ENCODE peak calls at places on chromosomes 12 and 14, in ten cellular contexts. One of them, this sample, is unnamed.
A peak's percentile ranks its signal among the peaks of the same experiment; 100 is the strongest.

GRCh38 chr12:54294152-54294913 is 6.5 kb downstream of the NFE2 start:
- DNase-seq in dorsolateral prefrontal cortex: peak; percentile 56
- DNase-seq in mesothelial cell of epicardium: no peak
- DNase-seq in GM23338: peak; percentile 89
- DNase-seq in upper lobe of right lung: peak; percentile 85
- DNase-seq in A673: no peak
- DNase-seq in cardiac fibroblast: peak; percentile 41
- DNase-seq in GM12865: peak; percentile 60
- DNase-seq in transverse colon: peak; percentile 75
- DNase-seq in fibroblast of mammary gland: peak; percentile 44
- DNase-seq in this sample: peak; percentile 53

GRCh38 chr14:55731881-55732498 is 152.0 kb downstream of the KTN1 start:
- DNase-seq in dorsolateral prefrontal cortex: peak; percentile 43
- DNase-seq in mesothelial cell of epicardium: no peak
- DNase-seq in GM23338: peak; percentile 79
- DNase-seq in upper lobe of right lung: no peak
- DNase-seq in A673: peak; percentile 63
- DNase-seq in cardiac fibroblast: peak; percentile 64
- DNase-seq in GM12865: peak; percentile 49
- DNase-seq in transverse colon: peak; percentile 55
- DNase-seq in fibroblast of mammary gland: peak; percentile 25
- DNase-seq in this sample: no peak

GRCh38 chr14:95961481-95961880 is 77.7 kb upstream of the C14orf132 start:
- DNase-seq in dorsolateral prefrontal cortex: no peak
- DNase-seq in mesothelial cell of epicardium: no peak
- DNase-seq in GM23338: no peak
- DNase-seq in upper lobe of right lung: no peak
- DNase-seq in A673: no peak
- DNase-seq in cardiac fibroblast: no peak
- DNase-seq in GM12865: no peak
- DNase-seq in transverse colon: no peak
- DNase-seq in fibroblast of mammary gland: no peak
- DNase-seq in this sample: no peak

GRCh38 chr14:63470877-63471565 is 72.2 kb downstream of the PPP2R5E start:
- DNase-seq in dorsolateral prefrontal cortex: no peak
- DNase-seq in mesothelial cell of epicardium: no peak
- DNase-seq in GM23338: no peak
- DNase-seq in upper lobe of right lung: no peak
- DNase-seq in A673: peak; percentile 84
- DNase-seq in cardiac fibroblast: peak; percentile 65
- DNase-seq in GM12865: peak; percentile 67
- DNase-seq in transverse colon: no peak
- DNase-seq in fibroblast of mammary gland: peak; percentile 82
- DNase-seq in this sample: no peak

GRCh38 chr12:43856932-43857331 is 21.1 kb downstream of the TMEM117 start:
- DNase-seq in dorsolateral prefrontal cortex: no peak
- DNase-seq in mesothelial cell of epicardium: no peak
- DNase-seq in GM23338: no peak
- DNase-seq in upper lobe of right lung: no peak
- DNase-seq in A673: no peak
- DNase-seq in cardiac fibroblast: no peak
- DNase-seq in GM12865: no peak
- DNase-seq in transverse colon: no peak
- DNase-seq in fibroblast of mammary gland: no peak
- DNase-seq in this sample: no peak

GRCh38 chr14:22300646-22301045 is 288.4 kb downstream of the DAD1 start:
- DNase-seq in dorsolateral prefrontal cortex: no peak
- DNase-seq in mesothelial cell of epicardium: no peak
- DNase-seq in GM23338: no peak
- DNase-seq in upper lobe of right lung: no peak
- DNase-seq in A673: no peak
- DNase-seq in cardiac fibroblast: no peak
- DNase-seq in GM12865: no peak
- DNase-seq in transverse colon: no peak
- DNase-seq in fibroblast of mammary gland: no peak
- DNase-seq in this sample: no peak

GRCh38 chr14:55052259-55052930 is 948 bp downstream of the MAPK1IP1L start:
- DNase-seq in dorsolateral prefrontal cortex: no peak
- DNase-seq in mesothelial cell of epicardium: no peak
- DNase-seq in GM23338: peak; percentile 39
- DNase-seq in upper lobe of right lung: no peak
- DNase-seq in A673: no peak
- DNase-seq in cardiac fibroblast: peak; percentile 57
- DNase-seq in GM12865: no peak
- DNase-seq in transverse colon: no peak
- DNase-seq in fibroblast of mammary gland: peak; percentile 20
- DNase-seq in this sample: no peak

GRCh38 chr12:51773145-51773869 is 75.2 kb downstream of the FIGNL2 start:
- DNase-seq in dorsolateral prefrontal cortex: no peak
- DNase-seq in mesothelial cell of epicardium: no peak
- DNase-seq in GM23338: no peak
- DNase-seq in upper lobe of right lung: no peak
- DNase-seq in A673: peak; percentile 35
- DNase-seq in cardiac fibroblast: peak; percentile 85
- DNase-seq in GM12865: no peak
- DNase-seq in transverse colon: no peak
- DNase-seq in fibroblast of mammary gland: peak; percentile 87
- DNase-seq in this sample: no peak

GRCh38 chr14:69719501-69719951 is 47.4 kb upstream of the SRSF5 start:
- DNase-seq in dorsolateral prefrontal cortex: no peak
- DNase-seq in mesothelial cell of epicardium: no peak
- DNase-seq in GM23338: no peak
- DNase-seq in upper lobe of right lung: peak; percentile 73
- DNase-seq in A673: peak; percentile 71
- DNase-seq in cardiac fibroblast: peak; percentile 98
- DNase-seq in GM12865: no peak
- DNase-seq in transverse colon: peak; percentile 37
- DNase-seq in fibroblast of mammary gland: peak; percentile 91
- DNase-seq in this sample: peak; percentile 50

GRCh38 chr12:503111-503761 is 43.5 kb downstream of the B4GALNT3 start:
- DNase-seq in dorsolateral prefrontal cortex: no peak
- DNase-seq in mesothelial cell of epicardium: no peak
- DNase-seq in GM23338: no peak
- DNase-seq in upper lobe of right lung: peak; percentile 80
- DNase-seq in A673: peak; percentile 18
- DNase-seq in cardiac fibroblast: no peak
- DNase-seq in GM12865: no peak
- DNase-seq in transverse colon: peak; percentile 86
- DNase-seq in fibroblast of mammary gland: no peak
- DNase-seq in this sample: no peak

DNA sequence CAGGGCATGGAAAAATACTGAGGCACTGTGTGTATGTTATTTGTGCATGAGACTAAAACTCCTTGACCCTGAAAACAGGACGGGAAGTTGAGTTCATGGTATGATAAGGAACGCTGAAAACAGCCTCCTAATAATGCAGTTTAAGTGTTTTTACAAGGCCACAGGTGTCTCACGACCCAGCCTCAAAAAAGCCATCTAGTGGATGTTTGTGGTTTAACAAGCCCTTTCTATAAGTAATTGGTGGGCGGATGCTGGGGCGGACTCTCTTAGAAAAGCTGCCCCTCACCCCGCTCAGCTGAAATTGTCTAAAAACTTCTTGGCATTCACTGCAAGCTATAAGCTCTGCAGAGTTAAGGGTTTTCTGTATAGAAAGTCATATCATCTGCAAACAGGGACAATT is 184.5 kb downstream of the NUBPL start:
- DNase-seq in dorsolateral prefrontal cortex: no peak
- DNase-seq in mesothelial cell of epicardium: no peak
- DNase-seq in GM23338: peak; percentile 52
- DNase-seq in upper lobe of right lung: no peak
- DNase-seq in A673: peak; percentile 4
- DNase-seq in cardiac fibroblast: no peak
- DNase-seq in GM12865: no peak
- DNase-seq in transverse colon: no peak
- DNase-seq in fibroblast of mammary gland: no peak
- DNase-seq in this sample: no peak
- TF ChIP-seq CTCF in dorsolateral prefrontal cortex: no peak
- TF ChIP-seq CTCF in mesothelial cell of epicardium: no peak
- TF ChIP-seq CTCF in GM23338: peak; percentile 34
- TF ChIP-seq CTCF in upper lobe of right lung: no peak
- TF ChIP-seq CTCF in A673: peak; percentile 24
- TF ChIP-seq CTCF in cardiac fibroblast: no peak
- TF ChIP-seq CTCF in GM12865: no peak
- TF ChIP-seq CTCF in transverse colon: no peak
- TF ChIP-seq CTCF in fibroblast of mammary gland: peak; percentile 11
- TF ChIP-seq CTCF in this sample: no peak

DNA sequence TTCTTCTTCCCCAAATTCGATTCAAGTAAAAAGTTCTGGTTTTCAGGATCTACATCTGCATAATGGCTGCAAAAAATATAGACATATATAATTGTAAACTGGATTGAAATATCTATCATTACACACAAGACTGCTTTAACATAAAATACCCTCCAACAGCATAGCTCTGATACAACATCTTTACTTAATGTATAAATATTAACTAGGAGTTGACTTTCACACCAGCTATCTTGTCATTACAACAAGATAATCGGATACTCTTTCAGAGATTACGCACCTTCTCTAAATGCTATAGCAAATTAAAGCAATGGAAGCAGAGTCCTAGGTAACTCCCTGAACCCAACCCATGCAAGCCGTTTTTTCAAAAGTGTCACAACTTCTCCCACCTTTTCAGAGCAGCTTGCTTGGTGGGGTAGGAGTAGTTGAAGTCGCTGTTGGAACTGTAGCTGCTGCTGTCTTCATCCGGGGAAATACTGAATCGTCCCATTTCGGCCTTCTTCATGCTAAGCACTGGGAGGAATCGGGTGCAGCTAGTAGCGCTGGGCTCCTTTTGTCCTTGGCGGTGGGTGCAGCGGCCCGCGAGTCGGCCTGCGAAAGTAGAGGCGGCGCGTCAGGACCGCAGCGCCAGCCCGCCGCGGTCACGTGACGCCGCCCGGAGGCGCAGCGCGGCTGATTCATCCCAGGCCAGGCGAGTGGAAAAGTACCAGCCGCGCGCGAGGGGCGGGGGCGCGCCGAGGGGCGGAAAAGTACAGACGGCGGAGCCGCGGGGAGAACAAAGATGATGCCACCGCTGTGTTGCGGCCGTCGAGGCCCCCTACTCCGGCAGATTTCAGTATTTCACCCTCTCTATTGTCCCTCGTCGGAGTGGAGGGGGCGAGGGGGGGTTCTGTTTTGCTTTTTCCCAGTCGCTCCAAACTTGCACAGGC is 1.5 kb downstream of the SLC38A2 start:
- DNase-seq in dorsolateral prefrontal cortex: peak; percentile 85
- DNase-seq in mesothelial cell of epicardium: peak; percentile 89
- DNase-seq in GM23338: peak; percentile 90
- DNase-seq in upper lobe of right lung: peak; percentile 95
- DNase-seq in A673: peak; percentile 96
- DNase-seq in cardiac fibroblast: peak; percentile 91
- DNase-seq in GM12865: peak; percentile 92
- DNase-seq in transverse colon: peak; percentile 93
- DNase-seq in fibroblast of mammary gland: peak; percentile 77
- DNase-seq in this sample: peak; percentile 93
- TF ChIP-seq CTCF in dorsolateral prefrontal cortex: no peak
- TF ChIP-seq CTCF in mesothelial cell of epicardium: peak; percentile 20
- TF ChIP-seq CTCF in GM23338: peak; percentile 34
- TF ChIP-seq CTCF in upper lobe of right lung: no peak
- TF ChIP-seq CTCF in A673: peak; percentile 38
- TF ChIP-seq CTCF in cardiac fibroblast: no peak
- TF ChIP-seq CTCF in GM12865: no peak
- TF ChIP-seq CTCF in transverse colon: no peak
- TF ChIP-seq CTCF in fibroblast of mammary gland: no peak
- TF ChIP-seq CTCF in this sample: peak; percentile 22

DNA sequence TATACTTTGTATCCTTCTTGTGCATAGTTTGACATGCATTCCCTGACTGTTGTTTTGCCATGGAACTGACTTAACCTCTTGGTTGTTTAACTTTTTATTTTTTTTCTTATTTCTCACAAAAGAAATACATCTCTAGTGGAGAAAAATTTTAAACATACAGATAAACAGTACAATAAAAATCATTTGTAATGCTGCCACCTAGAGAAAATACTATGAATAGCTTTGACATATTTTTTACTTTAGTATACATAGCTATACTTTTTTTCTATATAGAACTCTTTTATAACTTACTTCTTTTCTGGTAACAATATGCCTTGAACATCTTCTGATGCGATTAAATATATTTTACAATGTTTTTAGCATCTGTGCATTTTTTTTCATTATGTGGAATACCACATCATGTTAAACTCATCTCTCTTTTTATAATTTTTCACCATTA is 184.5 kb downstream of the AKAP6 start:
- DNase-seq in dorsolateral prefrontal cortex: no peak
- DNase-seq in mesothelial cell of epicardium: no peak
- DNase-seq in GM23338: no peak
- DNase-seq in upper lobe of right lung: no peak
- DNase-seq in A673: peak; percentile 3
- DNase-seq in cardiac fibroblast: peak; percentile 44
- DNase-seq in GM12865: no peak
- DNase-seq in transverse colon: no peak
- DNase-seq in fibroblast of mammary gland: peak; percentile 21
- DNase-seq in this sample: no peak
- TF ChIP-seq CTCF in dorsolateral prefrontal cortex: peak; percentile 74
- TF ChIP-seq CTCF in mesothelial cell of epicardium: peak; percentile 70
- TF ChIP-seq CTCF in GM23338: no peak
- TF ChIP-seq CTCF in upper lobe of right lung: peak; percentile 47
- TF ChIP-seq CTCF in A673: peak; percentile 68
- TF ChIP-seq CTCF in cardiac fibroblast: peak; percentile 41
- TF ChIP-seq CTCF in GM12865: no peak
- TF ChIP-seq CTCF in transverse colon: peak; percentile 52
- TF ChIP-seq CTCF in fibroblast of mammary gland: peak; percentile 29
- TF ChIP-seq CTCF in this sample: peak; percentile 59

GRCh38 chr14:104069541-104069940 is 16.0 kb upstream of the ASPG start:
- DNase-seq in dorsolateral prefrontal cortex: no peak
- DNase-seq in mesothelial cell of epicardium: no peak
- DNase-seq in GM23338: no peak
- DNase-seq in upper lobe of right lung: no peak
- DNase-seq in A673: no peak
- DNase-seq in cardiac fibroblast: no peak
- DNase-seq in GM12865: no peak
- DNase-seq in transverse colon: no peak
- DNase-seq in fibroblast of mammary gland: no peak
- DNase-seq in this sample: no peak

GRCh38 chr14:104063998-104064397 is 21.5 kb upstream of the ASPG start:
- DNase-seq in dorsolateral prefrontal cortex: no peak
- DNase-seq in mesothelial cell of epicardium: no peak
- DNase-seq in GM23338: no peak
- DNase-seq in upper lobe of right lung: no peak
- DNase-seq in A673: no peak
- DNase-seq in cardiac fibroblast: no peak
- DNase-seq in GM12865: no peak
- DNase-seq in transverse colon: no peak
- DNase-seq in fibroblast of mammary gland: no peak
- DNase-seq in this sample: no peak

GRCh38 chr14:104066719-104067118 is 18.8 kb upstream of the ASPG start:
- DNase-seq in dorsolateral prefrontal cortex: no peak
- DNase-seq in mesothelial cell of epicardium: no peak
- DNase-seq in GM23338: no peak
- DNase-seq in upper lobe of right lung: no peak
- DNase-seq in A673: no peak
- DNase-seq in cardiac fibroblast: no peak
- DNase-seq in GM12865: no peak
- DNase-seq in transverse colon: no peak
- DNase-seq in fibroblast of mammary gland: no peak
- DNase-seq in this sample: no peak

DNA sequence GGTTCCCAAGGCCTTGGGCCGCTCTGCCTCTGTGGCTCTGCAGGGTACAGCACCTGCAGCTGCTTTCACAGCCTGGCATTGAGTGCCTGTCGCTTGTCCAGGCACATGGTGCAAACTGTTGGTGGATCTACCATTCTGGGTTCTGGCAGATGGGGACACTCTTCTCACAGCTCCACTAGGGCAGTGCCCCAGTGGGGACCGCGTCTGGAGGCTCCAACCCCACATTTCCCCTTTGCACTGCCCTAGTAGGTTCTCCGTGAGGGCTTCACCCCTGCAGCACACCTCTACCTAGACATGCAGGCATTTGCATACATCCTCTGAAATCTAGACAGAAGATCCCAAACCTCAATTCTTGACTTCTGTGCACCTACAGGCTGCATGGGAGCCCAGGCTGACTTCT is 19.2 kb upstream of the ASPG start:
- DNase-seq in dorsolateral prefrontal cortex: no peak
- DNase-seq in mesothelial cell of epicardium: no peak
- DNase-seq in GM23338: no peak
- DNase-seq in upper lobe of right lung: no peak
- DNase-seq in A673: no peak
- DNase-seq in cardiac fibroblast: no peak
- DNase-seq in GM12865: no peak
- DNase-seq in transverse colon: no peak
- DNase-seq in fibroblast of mammary gland: no peak
- DNase-seq in this sample: no peak
- TF ChIP-seq CTCF in dorsolateral prefrontal cortex: no peak
- TF ChIP-seq CTCF in mesothelial cell of epicardium: no peak
- TF ChIP-seq CTCF in GM23338: no peak
- TF ChIP-seq CTCF in upper lobe of right lung: no peak
- TF ChIP-seq CTCF in A673: no peak
- TF ChIP-seq CTCF in cardiac fibroblast: no peak
- TF ChIP-seq CTCF in GM12865: no peak
- TF ChIP-seq CTCF in transverse colon: no peak
- TF ChIP-seq CTCF in fibroblast of mammary gland: no peak
- TF ChIP-seq CTCF in this sample: no peak

This sample was measured in left ventricle myocardium inferior.